ENCODE peak calls at places on chromosomes 2 and 18, in four cellular contexts. M is CD8-positive, alpha-beta T cell; E is IMR-90; U is tibial artery. Y is an unnamed sample.

GRCh38 chr2:3517948-3518495 is 1.3 kb downstream of the ADI1 start:
- DNase-seq in E (no peak), U (no peak), M (no peak), Y (no peak)

GRCh38 chr2:45941758-45942738 is 290.6 kb downstream of the PRKCE start:
- DNase-seq in E (peak; percentile 64), U (no peak), M (no peak), Y (no peak)

GRCh38 chr18:9405130-9405529 is 70.2 kb upstream of the RALBP1 start:
- DNase-seq in U (no peak), E (no peak), M (no peak), Y (no peak)

GRCh38 chr2:176178271-176178806 is 10.1 kb upstream of the HOXD1 start:
- DNase-seq in M (no peak), U (no peak), E (no peak), Y (no peak)

GRCh38 chr2:227717687-227718567 is at the start of gene SLC19A3:
- DNase-seq in U (peak; percentile 92), M (no peak), E (peak; percentile 50), Y (peak; percentile 69)

GRCh38 chr2:162301151-162301804 is 17.2 kb downstream of the IFIH1 start:
- DNase-seq in E (peak; percentile 75), M (peak; percentile 37), U (no peak), Y (peak; percentile 25)

GRCh38 chr2:217933326-217933993 is 69.3 kb downstream of the TNS1 start:
- DNase-seq in M (no peak), U (no peak), E (no peak), Y (no peak)

GRCh38 chr2:42756150-42756549 is 7.8 kb downstream of the OXER1 start:
- DNase-seq in M (no peak), E (no peak), U (no peak), Y (no peak)

GRCh38 chr2:121650554-121650930 is 1.3 kb upstream of the CLASP1 start:
- DNase-seq in E (peak; percentile 18), U (no peak), M (peak; percentile 5), Y (no peak)

GRCh38 chr2:27243391-27244130 is 19.3 kb downstream of the SLC30A3 start:
- DNase-seq in E (no peak), M (no peak), U (no peak), Y (no peak)

GRCh38 chr2:100293341-100294161 is 28.8 kb downstream of the LONRF2 start:
- DNase-seq in M (no peak), E (peak; percentile 31), U (no peak), Y (no peak)

GRCh38 chr2:99960724-99961566 is 181.4 kb downstream of the AFF3 start:
- DNase-seq in U (no peak), M (no peak), E (peak; percentile 27), Y (no peak)

GRCh38 chr2:218865999-218866398 is 6.4 kb downstream of the WNT6 start:
- DNase-seq in U (no peak), E (no peak), M (no peak), Y (no peak)

GRCh38 chr2:37358466-37358865 is 14.0 kb downstream of the QPCT start:
- DNase-seq in U (no peak), E (no peak), M (no peak), Y (no peak)

GRCh38 chr2:219628986-219629901 is 1.8 kb downstream of the SLC4A3 start:
- DNase-seq in E (no peak), M (no peak), U (peak; percentile 57), Y (no peak)

GRCh38 chr18:48452863-48453323 is 43.7 kb upstream of the ZBTB7C start:
- DNase-seq in U (peak; percentile 77), M (no peak), E (peak; percentile 13), Y (no peak)

GRCh38 chr18:24734058-24734457 is 273.6 kb downstream of the HRH4 start:
- DNase-seq in M (no peak), E (no peak), U (no peak), Y (no peak)

GRCh38 chr18:5628512-5629255 is 84.9 kb upstream of the EPB41L3 start:
- DNase-seq in U (peak; percentile 71), E (peak; percentile 17), M (no peak), Y (no peak)

GRCh38 chr2:6885968-6886367 is 8.4 kb downstream of the RSAD2 start:
- DNase-seq in E (no peak), M (no peak), U (no peak), Y (no peak)

GRCh38 chr2:234483568-234484251 is 13.2 kb downstream of the ARL4C start:
- DNase-seq in E (no peak), U (no peak), M (peak; percentile 70), Y (no peak)

GRCh38 chr2:118856330-118856977 is 9.0 kb upstream of the EN1 start:
- DNase-seq in E (no peak), U (no peak), M (no peak), Y (no peak)

GRCh38 chr2:118855451-118856279 is 8.2 kb upstream of the EN1 start:
- DNase-seq in U (peak; percentile 83), E (peak; percentile 52), M (peak; percentile 69), Y (no peak)

GRCh38 chr2:118853129-118853640 is 5.7 kb upstream of the EN1 start:
- DNase-seq in E (no peak), M (no peak), U (peak; percentile 54), Y (no peak)

GRCh38 chr2:118853647-118854367 is 6.4 kb upstream of the EN1 start:
- DNase-seq in U (peak; percentile 46), E (no peak), M (no peak), Y (no peak)

GRCh38 chr2:118854507-118855300 is 7.3 kb upstream of the EN1 start:
- DNase-seq in E (no peak), U (no peak), M (no peak), Y (no peak)
- H3K4me3 ChIP-seq in E (no peak overlapping the region), U (no peak overlapping the region), M (no peak overlapping the region), Y (peak overlapping the region; percentile 48)

DNA sequence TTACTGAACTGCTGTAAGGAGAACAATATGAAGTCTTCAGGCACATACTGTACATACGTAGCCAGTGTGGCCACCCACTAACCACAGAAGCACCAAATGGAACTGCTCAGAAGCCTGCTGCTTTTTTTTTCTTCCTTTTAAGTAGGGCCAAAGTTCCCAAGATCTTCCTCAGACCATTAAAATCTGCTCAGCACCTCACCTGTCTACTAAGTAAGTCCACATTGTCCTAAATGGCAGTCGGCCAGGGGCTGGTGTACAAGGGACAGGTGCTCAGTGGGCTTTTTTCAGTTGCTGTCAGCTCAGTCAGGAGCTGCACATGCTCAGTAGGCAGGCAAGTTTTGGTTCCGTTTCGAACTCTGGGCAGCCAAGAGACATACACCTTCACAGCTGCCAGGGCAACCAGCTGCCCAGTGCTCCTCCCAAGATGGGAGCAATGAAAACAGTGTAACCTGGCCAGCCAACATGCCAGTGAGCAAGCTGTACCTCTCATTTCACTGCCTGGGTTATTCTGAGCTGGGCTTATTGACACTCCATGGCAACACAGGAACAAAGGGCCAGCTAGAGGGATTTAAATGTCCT is 86.1 kb downstream of the ACVR1 start:
- DNase-seq in U (peak; percentile 84), E (no peak), M (no peak), Y (peak; percentile 31)
- H3K4me3 ChIP-seq in U (no peak overlapping the region), E (no peak overlapping the region), M (no peak overlapping the region), Y (no peak overlapping the region)

GRCh38 chr2:127790694-127791529 is 20.1 kb downstream of the WDR33 start:
- DNase-seq in M (no peak), E (no peak), U (no peak), Y (no peak)

GRCh38 chr2:127792805-127793204 is 18.2 kb downstream of the WDR33 start:
- DNase-seq in E (no peak), M (no peak), U (no peak), Y (no peak)

GRCh38 chr2:127796389-127796788 is 14.6 kb downstream of the WDR33 start:
- DNase-seq in M (no peak), U (no peak), E (no peak), Y (no peak)
- H3K4me3 ChIP-seq in M (no peak overlapping the region), U (no peak overlapping the region), E (no peak overlapping the region), Y (no peak overlapping the region)

GRCh38 chr18:74152270-74152669 is 3.9 kb downstream of the TIMM21 start:
- DNase-seq in M (no peak), E (no peak), U (no peak), Y (no peak)

GRCh38 chr18:74146756-74147155 is 878 bp downstream of the FBXO15 start:
- DNase-seq in M (no peak), E (peak; percentile 92), U (no peak), Y (peak; percentile 5)

GRCh38 chr18:74147491-74147778 is 199 bp downstream of the FBXO15 start:
- DNase-seq in M (no peak), E (no peak), U (no peak), Y (no peak)

GRCh38 chr18:74147779-74148542 is at the start of the genes FBXO15 and TIMM21:
- DNase-seq in U (peak; percentile 98), M (peak; percentile 96), E (peak; percentile 96), Y (peak; percentile 91)

DNA sequence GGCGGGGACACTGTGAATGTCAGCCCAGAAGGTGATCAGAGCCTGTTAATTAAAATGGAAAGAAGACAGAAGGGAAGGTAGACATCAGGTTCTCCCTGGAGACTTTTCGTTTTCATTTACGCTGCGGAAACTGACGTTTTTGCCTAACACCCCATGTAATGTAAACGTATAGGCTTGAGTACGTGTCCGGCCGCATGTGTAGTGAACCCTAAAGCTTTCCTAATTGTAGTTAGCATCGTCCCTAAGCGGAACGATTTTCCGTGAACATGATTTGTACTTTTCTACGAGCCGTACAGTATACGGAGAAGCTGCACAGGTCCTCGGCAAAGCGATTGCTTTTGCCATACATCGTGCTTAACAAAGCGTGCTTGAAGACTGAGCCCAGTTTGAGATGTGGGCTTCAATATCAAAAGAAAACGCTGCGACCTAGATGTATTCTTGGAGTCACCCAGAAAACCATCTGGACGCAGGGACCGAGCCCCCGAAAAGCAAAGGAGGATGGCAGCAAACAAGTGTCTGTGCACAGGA is 284 bp downstream of the TIMM21 start:
- DNase-seq in U (no peak), M (no peak), E (no peak), Y (no peak)
- H3K4me3 ChIP-seq in U (peak overlapping the region; percentile 74), M (peak overlapping the region; percentile 84), E (peak overlapping the region; percentile 91), Y (peak overlapping the region; percentile 89)

GRCh38 chr18:58222439-58223125 is 178.6 kb downstream of the NEDD4L start:
- DNase-seq in U (no peak), E (peak; percentile 33), M (no peak), Y (no peak)
- H3K4me3 ChIP-seq in U (no peak overlapping the region), E (no peak overlapping the region), M (no peak overlapping the region), Y (no peak overlapping the region)

DNA sequence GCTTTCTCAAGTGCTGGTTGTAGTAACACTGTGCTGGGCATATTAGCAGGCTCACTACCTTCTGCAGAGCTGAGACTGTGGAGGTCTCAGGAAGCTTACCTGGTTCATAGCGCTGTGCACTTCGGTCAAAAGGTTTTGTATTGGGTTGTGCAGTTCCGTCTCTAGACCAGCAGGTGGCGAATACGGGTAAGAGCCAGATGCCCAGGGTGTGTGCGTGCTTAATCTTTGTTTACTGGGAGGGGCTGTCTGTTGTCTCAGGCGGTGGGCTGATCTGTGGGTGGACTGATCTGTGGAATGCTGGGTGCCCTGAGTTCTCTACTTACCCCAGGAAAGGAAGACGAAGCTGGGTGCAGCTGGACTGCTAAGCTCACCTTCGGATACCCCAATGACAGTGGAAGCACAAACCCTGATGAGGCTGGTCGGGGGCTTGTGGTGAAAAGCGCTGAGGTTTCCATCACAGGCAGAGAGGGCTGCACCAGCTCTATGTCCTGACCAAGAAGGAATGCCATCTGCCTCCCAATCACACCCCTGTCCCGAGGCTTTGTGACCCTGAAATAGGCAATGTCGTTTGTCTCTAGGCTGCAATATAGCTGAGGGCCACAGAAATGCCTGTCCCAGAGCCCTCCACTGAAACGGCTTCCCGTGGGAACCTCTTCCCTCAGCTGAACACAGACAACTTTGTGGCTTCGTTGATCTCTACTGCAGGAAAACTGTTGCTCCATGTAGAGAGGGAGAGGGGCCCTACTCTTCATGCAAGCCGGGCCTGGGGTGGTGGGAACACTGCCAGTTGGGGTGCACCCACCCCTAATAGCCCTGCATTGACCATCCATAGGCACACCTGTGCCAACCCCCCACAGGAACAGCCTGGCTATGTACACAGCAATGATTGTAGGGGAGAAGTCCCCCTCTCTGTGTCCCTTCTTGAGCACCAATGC is 45.9 kb upstream of the FAM117B start:
- DNase-seq in U (peak; percentile 73), M (peak; percentile 46), E (peak; percentile 62), Y (no peak)
- H3K4me3 ChIP-seq in U (peak overlapping the region; percentile 40), M (no peak overlapping the region), E (no peak overlapping the region), Y (peak overlapping the region; percentile 9)

Y was measured in skeletal muscle cell.